ENCODE peak calls at places on chromosomes 12 and 14, in five cellular contexts. One of them, this sample, is unnamed.

GRCh38 chr14:74984241-74985027 is 18.3 kb upstream of the EIF2B2 start:
- DNase-seq in stimulated activated CD4-positive, alpha-beta T cell treated with anti-CD3 and anti-CD28 coated beads, TNF-alpha, amount 100 ng/mL, for 48 hours: no peak
- DNase-seq in foreskin melanocyte: no peak
- DNase-seq in GM13976: no peak
- DNase-seq in kidney glomerular epithelial cell: no peak
- DNase-seq in this sample: no peak

GRCh38 chr12:9243999-9244649 is 35.9 kb upstream of the PZP start:
- DNase-seq in stimulated activated CD4-positive, alpha-beta T cell treated with anti-CD3 and anti-CD28 coated beads, TNF-alpha, amount 100 ng/mL, for 48 hours: no peak
- DNase-seq in foreskin melanocyte: peak
- DNase-seq in GM13976: no peak
- DNase-seq in kidney glomerular epithelial cell: no peak
- DNase-seq in this sample: peak

GRCh38 chr12:64889434-64890216 is 65.2 kb downstream of the TBC1D30 start:
- DNase-seq in stimulated activated CD4-positive, alpha-beta T cell treated with anti-CD3 and anti-CD28 coated beads, TNF-alpha, amount 100 ng/mL, for 48 hours: no peak
- DNase-seq in foreskin melanocyte: no peak
- DNase-seq in GM13976: no peak
- DNase-seq in kidney glomerular epithelial cell: no peak
- DNase-seq in this sample: no peak

GRCh38 chr12:68904351-68904982 is 28.5 kb downstream of the CPM start:
- DNase-seq in stimulated activated CD4-positive, alpha-beta T cell treated with anti-CD3 and anti-CD28 coated beads, TNF-alpha, amount 100 ng/mL, for 48 hours: no peak
- DNase-seq in foreskin melanocyte: no peak
- DNase-seq in GM13976: no peak
- DNase-seq in kidney glomerular epithelial cell: peak
- DNase-seq in this sample: no peak

GRCh38 chr14:106442857-106443256 is 916.5 kb downstream of the TMEM121 start:
- DNase-seq in stimulated activated CD4-positive, alpha-beta T cell treated with anti-CD3 and anti-CD28 coated beads, TNF-alpha, amount 100 ng/mL, for 48 hours: peak
- DNase-seq in foreskin melanocyte: no peak
- DNase-seq in GM13976: peak
- DNase-seq in kidney glomerular epithelial cell: no peak
- DNase-seq in this sample: peak

GRCh38 chr12:55743131-55743921 is 404 bp downstream of the GDF11 start:
- DNase-seq in stimulated activated CD4-positive, alpha-beta T cell treated with anti-CD3 and anti-CD28 coated beads, TNF-alpha, amount 100 ng/mL, for 48 hours: no peak
- DNase-seq in foreskin melanocyte: no peak
- DNase-seq in GM13976: peak
- DNase-seq in kidney glomerular epithelial cell: peak
- DNase-seq in this sample: peak

GRCh38 chr12:9674226-9674590 is 4.7 kb downstream of the CLEC2D start:
- DNase-seq in stimulated activated CD4-positive, alpha-beta T cell treated with anti-CD3 and anti-CD28 coated beads, TNF-alpha, amount 100 ng/mL, for 48 hours: no peak
- DNase-seq in foreskin melanocyte: no peak
- DNase-seq in GM13976: peak
- DNase-seq in kidney glomerular epithelial cell: no peak
- DNase-seq in this sample: no peak

GRCh38 chr14:93155667-93156066 is 29.0 kb downstream of the MOAP1 start:
- DNase-seq in stimulated activated CD4-positive, alpha-beta T cell treated with anti-CD3 and anti-CD28 coated beads, TNF-alpha, amount 100 ng/mL, for 48 hours: no peak
- DNase-seq in foreskin melanocyte: no peak
- DNase-seq in GM13976: no peak
- DNase-seq in kidney glomerular epithelial cell: no peak
- DNase-seq in this sample: no peak

GRCh38 chr12:104653730-104654328 is 197.1 kb downstream of the CHST11 start:
- DNase-seq in stimulated activated CD4-positive, alpha-beta T cell treated with anti-CD3 and anti-CD28 coated beads, TNF-alpha, amount 100 ng/mL, for 48 hours: no peak
- DNase-seq in foreskin melanocyte: no peak
- DNase-seq in GM13976: peak
- DNase-seq in kidney glomerular epithelial cell: no peak
- DNase-seq in this sample: peak

GRCh38 chr12:109753054-109753401 is 39.4 kb downstream of the FAM222A start:
- DNase-seq in stimulated activated CD4-positive, alpha-beta T cell treated with anti-CD3 and anti-CD28 coated beads, TNF-alpha, amount 100 ng/mL, for 48 hours: no peak
- DNase-seq in foreskin melanocyte: no peak
- DNase-seq in GM13976: no peak
- DNase-seq in kidney glomerular epithelial cell: no peak
- DNase-seq in this sample: no peak

GRCh38 chr12:2853626-2854025 is 3.2 kb downstream of the TEX52 start:
- DNase-seq in stimulated activated CD4-positive, alpha-beta T cell treated with anti-CD3 and anti-CD28 coated beads, TNF-alpha, amount 100 ng/mL, for 48 hours: peak
- DNase-seq in foreskin melanocyte: peak
- DNase-seq in GM13976: peak
- DNase-seq in kidney glomerular epithelial cell: peak
- DNase-seq in this sample: peak

GRCh38 chr12:67630373-67631088 is 18.0 kb upstream of the DYRK2 start:
- DNase-seq in stimulated activated CD4-positive, alpha-beta T cell treated with anti-CD3 and anti-CD28 coated beads, TNF-alpha, amount 100 ng/mL, for 48 hours: peak
- DNase-seq in foreskin melanocyte: no peak
- DNase-seq in GM13976: no peak
- DNase-seq in kidney glomerular epithelial cell: no peak
- DNase-seq in this sample: no peak

GRCh38 chr14:69328317-69328716 is 68.4 kb downstream of the GALNT16 start:
- DNase-seq in stimulated activated CD4-positive, alpha-beta T cell treated with anti-CD3 and anti-CD28 coated beads, TNF-alpha, amount 100 ng/mL, for 48 hours: no peak
- DNase-seq in foreskin melanocyte: no peak
- DNase-seq in GM13976: no peak
- DNase-seq in kidney glomerular epithelial cell: no peak
- DNase-seq in this sample: no peak

GRCh38 chr14:60956632-60957031 is 24.2 kb downstream of the TRMT5 start:
- DNase-seq in stimulated activated CD4-positive, alpha-beta T cell treated with anti-CD3 and anti-CD28 coated beads, TNF-alpha, amount 100 ng/mL, for 48 hours: no peak
- DNase-seq in foreskin melanocyte: no peak
- DNase-seq in GM13976: no peak
- DNase-seq in kidney glomerular epithelial cell: no peak
- DNase-seq in this sample: no peak

GRCh38 chr14:76768201-76768656 is 7.0 kb downstream of the VASH1 start:
- DNase-seq in stimulated activated CD4-positive, alpha-beta T cell treated with anti-CD3 and anti-CD28 coated beads, TNF-alpha, amount 100 ng/mL, for 48 hours: peak
- DNase-seq in foreskin melanocyte: no peak
- DNase-seq in GM13976: peak
- DNase-seq in kidney glomerular epithelial cell: no peak
- DNase-seq in this sample: no peak

GRCh38 chr14:83004456-83005006 is 1470.9 kb upstream of the SEL1L start:
- DNase-seq in stimulated activated CD4-positive, alpha-beta T cell treated with anti-CD3 and anti-CD28 coated beads, TNF-alpha, amount 100 ng/mL, for 48 hours: no peak
- DNase-seq in foreskin melanocyte: no peak
- DNase-seq in GM13976: no peak
- DNase-seq in kidney glomerular epithelial cell: no peak
- DNase-seq in this sample: no peak

GRCh38 chr14:103279129-103280025 is 54.7 kb upstream of the EIF5 start:
- DNase-seq in stimulated activated CD4-positive, alpha-beta T cell treated with anti-CD3 and anti-CD28 coated beads, TNF-alpha, amount 100 ng/mL, for 48 hours: no peak
- DNase-seq in foreskin melanocyte: no peak
- DNase-seq in GM13976: no peak
- DNase-seq in kidney glomerular epithelial cell: no peak
- DNase-seq in this sample: no peak

GRCh38 chr12:118034429-118035193 is 18.1 kb downstream of the RFC5 start:
- DNase-seq in stimulated activated CD4-positive, alpha-beta T cell treated with anti-CD3 and anti-CD28 coated beads, TNF-alpha, amount 100 ng/mL, for 48 hours: no peak
- DNase-seq in foreskin melanocyte: peak
- DNase-seq in GM13976: no peak
- DNase-seq in kidney glomerular epithelial cell: peak
- DNase-seq in this sample: peak

This sample was measured in SK-MEL-5.